ENCODE peak calls at places on chromosomes 4 and X, in nine cellular contexts. M is activated CD4-positive, CD25-positive, alpha-beta regulatory T cell treated with anti-CD3 and anti-CD28 coated beads, Interleukin-2, amount 50 U/mL, for 72 hours; P is bronchial epithelial cell; Z is activated naive CD4-positive, alpha-beta T cell treated with anti-CD3 and anti-CD28 coated beads, Interleukin-2, amount 50 U/mL, for 72 hours; U is H7; G is adrenal gland; H is OCI-M1; O is NCI-H1436; I is SK-N-DZ. E is an unnamed sample.

GRCh38 chrX:10171291-10171690 is 14.5 kb downstream of the CLCN4 start:
- DNase-seq in P (no peak), G (no peak), H (no peak), U (no peak), Z (no peak), O (no peak), I (no peak), M (no peak), E (no peak)

GRCh38 chr4:88070031-88070430 is 62.6 kb downstream of the PKD2 start:
- DNase-seq in H (no peak), Z (no peak), I (no peak), O (no peak), U (no peak), P (no peak), M (no peak), G (no peak), E (no peak)

GRCh38 chrX:13485167-13485566 is 84.2 kb upstream of the EGFL6 start:
- DNase-seq in I (no peak), Z (no peak), U (no peak), M (no peak), P (peak; percentile 33), O (no peak), H (no peak), G (no peak), E (no peak)

GRCh38 chr4:111813565-111814140 is 331.6 kb upstream of the FAM241A start:
- DNase-seq in H (no peak), I (no peak), U (no peak), O (no peak), P (no peak), G (no peak), Z (no peak), M (no peak), E (no peak)

GRCh38 chrX:2608638-2609430 is 82.3 kb upstream of the CD99 start:
- DNase-seq in P (peak; percentile 60), H (no peak), I (peak; percentile 45), M (peak; percentile 84), O (no peak), U (peak; percentile 95), Z (peak; percentile 81), G (peak; percentile 89), E (peak; percentile 82)

GRCh38 chr4:122672091-122672490 is 51.2 kb upstream of the IL21 start:
- DNase-seq in M (no peak), I (no peak), U (no peak), G (no peak), O (no peak), H (no peak), Z (no peak), P (peak; percentile 77), E (no peak)

GRCh38 chrX:1836683-1837082 is 221.8 kb downstream of the ASMT start:
- DNase-seq in H (no peak), G (no peak), M (no peak), O (no peak), P (no peak), U (no peak), Z (no peak), I (no peak), E (no peak)

GRCh38 chrX:72714471-72714916 is 388 bp upstream of the PHKA1 start:
- DNase-seq in H (peak; percentile 75), O (peak; percentile 6), Z (no peak), M (no peak), P (peak; percentile 53), I (peak; percentile 65), U (peak; percentile 63), G (peak; percentile 85), E (peak; percentile 67)

GRCh38 chr4:185792384-185793146 is 19.4 kb downstream of the SORBS2 start:
- DNase-seq in P (peak; percentile 87), H (no peak), G (no peak), Z (no peak), O (no peak), U (no peak), M (no peak), I (no peak), E (peak; percentile 78)

GRCh38 chr4:98430708-98431403 is 169.7 kb downstream of the RAP1GDS1 start:
- DNase-seq in H (no peak), U (no peak), I (no peak), G (no peak), M (no peak), P (peak; percentile 99), O (no peak), Z (no peak), E (peak; percentile 59)

GRCh38 chr4:155855897-155856296 is 10.2 kb downstream of the ASIC5 start:
- DNase-seq in H (no peak), G (no peak), I (no peak), U (no peak), Z (no peak), P (peak; percentile 7), O (no peak), M (no peak), E (no peak)

GRCh38 chr4:25020240-25020639 is 10.5 kb downstream of the LGI2 start:
- DNase-seq in O (no peak), I (no peak), G (no peak), P (peak; percentile 86), U (no peak), H (no peak), Z (no peak), M (no peak), E (peak; percentile 6)

GRCh38 chr4:1705732-1706131 is 6.4 kb downstream of the SLBP start:
- DNase-seq in M (no peak), H (no peak), I (no peak), P (no peak), G (no peak), Z (no peak), U (no peak), O (no peak), E (no peak)

GRCh38 chr4:20297246-20297645 is 45.5 kb downstream of the SLIT2 start:
- DNase-seq in O (no peak), G (no peak), Z (no peak), P (no peak), U (no peak), I (no peak), M (no peak), H (no peak), E (no peak)

GRCh38 chrX:52265713-52266112 is 81.0 kb downstream of the MAGED4 start:
- DNase-seq in I (no peak), M (no peak), Z (no peak), G (no peak), H (no peak), O (no peak), P (no peak), U (no peak), E (no peak)

GRCh38 chr4:121148621-121149020 is 15.5 kb downstream of the TNIP3 start:
- DNase-seq in I (no peak), H (no peak), U (no peak), M (no peak), Z (no peak), G (no peak), P (no peak), O (no peak), E (no peak)

GRCh38 chrX:91434351-91435168 is at the start of gene PABPC5:
- DNase-seq in Z (no peak), U (peak; percentile 79), P (peak; percentile 0), H (no peak), I (peak; percentile 28), G (peak; percentile 95), O (no peak), M (no peak), E (peak; percentile 83)

GRCh38 chrX:56498756-56499155 is 64.7 kb upstream of the UBQLN2 start:
- DNase-seq in O (no peak), G (no peak), U (no peak), H (no peak), Z (no peak), P (peak; percentile 53), M (no peak), I (no peak), E (no peak)

GRCh38 chr4:10524196-10524833 is 67.1 kb upstream of the ZNF518B start:
- DNase-seq in Z (no peak), P (peak; percentile 58), G (peak; percentile 58), U (no peak), M (no peak), O (no peak), I (no peak), H (peak; percentile 22), E (no peak)

GRCh38 chrX:67545772-67546495 is 2.1 kb downstream of the AR start:
- DNase-seq in P (no peak), G (peak; percentile 49), I (peak; percentile 12), U (peak; percentile 45), Z (no peak), H (no peak), O (no peak), M (no peak), E (peak; percentile 43)

GRCh38 chr4:161894493-161895167 is 269.2 kb downstream of the FSTL5 start:
- DNase-seq in O (no peak), Z (no peak), H (no peak), I (no peak), P (peak; percentile 80), U (no peak), M (no peak), G (no peak), E (peak; percentile 3)

GRCh38 chr4:121462660-121463261 is 81.9 kb upstream of the QRFPR start:
- DNase-seq in U (peak; percentile 12), P (peak; percentile 64), Z (no peak), G (peak; percentile 71), H (peak; percentile 82), M (no peak), O (peak; percentile 48), I (peak; percentile 33), E (peak; percentile 59)

GRCh38 chr4:136319789-136320470 is 1212.4 kb downstream of the PCDH18 start:
- DNase-seq in U (no peak), G (no peak), M (no peak), Z (no peak), I (no peak), H (no peak), O (no peak), P (peak; percentile 88), E (no peak)

GRCh38 chr4:1472911-1473518 is 66.8 kb upstream of the NKX1-1 start:
- DNase-seq in P (no peak), O (no peak), U (peak; percentile 45), Z (peak; percentile 41), G (no peak), I (no peak), M (peak; percentile 23), H (no peak), E (no peak)

GRCh38 chr4:104905546-104905945 is 241.1 kb upstream of the TET2 start:
- DNase-seq in Z (no peak), G (no peak), O (no peak), P (no peak), U (no peak), I (no peak), H (no peak), M (no peak), E (no peak)

GRCh38 chr4:77776182-77777134 is 42.7 kb downstream of the CNOT6L start:
- DNase-seq in I (no peak), U (no peak), G (no peak), H (no peak), P (no peak), O (no peak), Z (no peak), M (no peak), E (peak; percentile 21)

GRCh38 chrX:68708503-68709290 is 61.2 kb downstream of the STARD8 start:
- DNase-seq in I (no peak), G (no peak), H (no peak), M (no peak), O (no peak), P (no peak), Z (no peak), U (peak; percentile 59), E (peak; percentile 77)

GRCh38 chr4:181822005-181822375 is 421.2 kb upstream of the TENM3 start:
- DNase-seq in M (no peak), Z (no peak), P (no peak), H (no peak), O (peak; percentile 16), U (no peak), G (peak; percentile 81), I (peak; percentile 15), E (peak; percentile 23)

GRCh38 chr4:182560358-182560757 is 317.2 kb downstream of the TENM3 start:
- DNase-seq in M (no peak), U (peak; percentile 28), I (no peak), G (no peak), P (no peak), O (no peak), H (peak; percentile 17), Z (no peak), E (peak; percentile 58)

GRCh38 chr4:88021824-88022223 is 14.4 kb downstream of the PKD2 start:
- DNase-seq in O (no peak), Z (no peak), G (no peak), U (no peak), M (no peak), I (no peak), P (no peak), H (no peak), E (no peak)

GRCh38 chrX:40171513-40172168 is 73.9 kb upstream of the BCOR start:
- DNase-seq in I (no peak), U (peak; percentile 80), G (no peak), M (no peak), P (no peak), O (no peak), Z (no peak), H (no peak), E (peak; percentile 72)